ENCODE peak calls at places on chromosomes 2 and 18, in eight cellular contexts. U is WTC11, O is dorsolateral prefrontal cortex, F is cardiac fibroblast, L is amygdala, N is HL-60, G is Calu3, V is ovary. C is an unnamed sample.

GRCh38 chr2:161576421-161576820 is 47.8 kb upstream of the SLC4A10 start:
- DNase-seq in U (peak), O (no peak), F (no peak), L (no peak), N (peak), G (no peak), V (no peak), C (no peak)

GRCh38 chr2:16729901-16730300 is 64.3 kb upstream of the CYRIA start:
- DNase-seq in U (no peak), O (no peak), F (no peak), L (no peak), N (no peak), G (no peak), V (no peak), C (no peak)

GRCh38 chr2:103788875-103789715 is 1027.3 kb downstream of the TMEM182 start:
- DNase-seq in U (peak), O (peak), F (peak), L (peak), N (no peak), G (peak), V (no peak), C (no peak)

GRCh38 chr2:95185197-95185596 is 19.6 kb downstream of the ZNF2 start:
- DNase-seq in U (no peak), O (no peak), F (no peak), L (no peak), N (no peak), G (no peak), V (no peak), C (no peak)

GRCh38 chr2:233817995-233818638 is 36.2 kb downstream of the HJURP start:
- DNase-seq in U (no peak), O (peak), F (no peak), L (no peak), N (no peak), G (no peak), V (no peak), C (no peak)

GRCh38 chr2:237896507-237896892 is 37.1 kb downstream of the RAMP1 start:
- DNase-seq in U (peak), O (no peak), F (peak), L (no peak), N (no peak), G (no peak), V (no peak), C (no peak)

GRCh38 chr2:68907923-68908253 is 36.7 kb upstream of the BMP10 start:
- DNase-seq in U (no peak), O (no peak), F (no peak), L (no peak), N (no peak), G (no peak), V (no peak), C (no peak)

GRCh38 chr2:59389240-59389639 is 1148.1 kb upstream of the FANCL start:
- DNase-seq in U (no peak), O (no peak), F (no peak), L (no peak), N (no peak), G (peak), V (no peak), C (no peak)

GRCh38 chr2:32005371-32005976 is 5.3 kb downstream of the MEMO1 start:
- DNase-seq in U (no peak), O (no peak), F (no peak), L (no peak), N (no peak), G (no peak), V (no peak), C (no peak)

GRCh38 chr2:28627722-28628480 is 123.7 kb upstream of the PPP1CB start:
- DNase-seq in U (no peak), O (no peak), F (peak), L (no peak), N (no peak), G (no peak), V (no peak), C (no peak)

GRCh38 chr2:191665286-191665685 is 12.7 kb upstream of the NABP1 start:
- DNase-seq in U (no peak), O (no peak), F (peak), L (no peak), N (peak), G (no peak), V (no peak), C (no peak)

GRCh38 chr2:15223887-15224286 is 337.2 kb downstream of the NBAS start:
- DNase-seq in U (no peak), O (no peak), F (peak), L (no peak), N (no peak), G (no peak), V (no peak), C (no peak)

GRCh38 chr2:215755651-215756350 is 257.6 kb downstream of the MREG start:
- DNase-seq in U (no peak), O (no peak), F (no peak), L (no peak), N (no peak), G (no peak), V (no peak), C (no peak)

GRCh38 chr2:3620834-3621233 is 25.9 kb downstream of the COLEC11 start:
- DNase-seq in U (no peak), O (no peak), F (peak), L (no peak), N (no peak), G (no peak), V (peak), C (no peak)

GRCh38 chr2:180583441-180584140 is 396.8 kb upstream of the UBE2E3 start:
- DNase-seq in U (no peak), O (no peak), F (no peak), L (no peak), N (no peak), G (no peak), V (no peak), C (no peak)

GRCh38 chr2:219702796-219703545 is 75.5 kb downstream of the SLC4A3 start:
- DNase-seq in U (no peak), O (no peak), F (peak), L (no peak), N (no peak), G (no peak), V (no peak), C (no peak)

GRCh38 chr2:128782411-128783192 is 463.9 kb upstream of the HS6ST1 start:
- DNase-seq in U (no peak), O (no peak), F (no peak), L (no peak), N (no peak), G (no peak), V (no peak), C (no peak)

GRCh38 chr2:235896061-235896460 is 272.1 kb downstream of the GBX2 start:
- DNase-seq in U (no peak), O (no peak), F (no peak), L (no peak), N (no peak), G (no peak), V (no peak), C (no peak)

GRCh38 chr2:1626271-1626681 is 118.0 kb downstream of the PXDN start:
- DNase-seq in U (no peak), O (no peak), F (no peak), L (no peak), N (no peak), G (no peak), V (no peak), C (no peak)

GRCh38 chr2:26778076-26778475 is 7.8 kb upstream of the CENPA start:
- DNase-seq in U (no peak), O (no peak), F (no peak), L (no peak), N (no peak), G (no peak), V (no peak), C (no peak)

GRCh38 chr2:174546519-174547506 is 50.8 kb downstream of the WIPF1 start:
- DNase-seq in U (peak), O (peak), F (peak), L (no peak), N (peak), G (peak), V (no peak), C (no peak)

GRCh38 chr2:79013629-79014028 is 11.9 kb upstream of the REG3G start:
- DNase-seq in U (no peak), O (no peak), F (no peak), L (no peak), N (no peak), G (no peak), V (no peak), C (no peak)

GRCh38 chr18:63405986-63406385 is 16.3 kb downstream of the VPS4B start:
- DNase-seq in U (no peak), O (no peak), F (no peak), L (no peak), N (no peak), G (no peak), V (no peak), C (no peak)